ENCODE peak calls at places on chromosomes 3 and 15, in four cellular contexts. T is Calu3, L is AG04450, W is iris pigment epithelial cell. S is an unnamed sample.

GRCh38 chr3:196684548-196685407 is 27.3 kb downstream of the CEP19 start:
- DNase-seq in T (peak), L (peak), W (peak), S (peak)

GRCh38 chr3:62229201-62229600 is 144.1 kb downstream of the FEZF2 start:
- DNase-seq in T (no peak), L (no peak), W (no peak), S (no peak)

GRCh38 chr3:140014831-140015495 is 80.0 kb downstream of the CLSTN2 start:
- DNase-seq in T (no peak), L (no peak), W (no peak), S (no peak)

GRCh38 chr3:141431411-141432378 is 55.1 kb upstream of the RASA2 start:
- DNase-seq in T (no peak), L (no peak), W (no peak), S (peak)

GRCh38 chr3:148036331-148036881 is 627.2 kb downstream of the ZIC1 start:
- DNase-seq in T (no peak), L (no peak), W (peak), S (no peak)

GRCh38 chr15:90585863-90586262 is 56.1 kb downstream of the CRTC3 start:
- DNase-seq in T (no peak), L (no peak), W (peak), S (no peak)

GRCh38 chr3:74447221-74447620 is 167.2 kb downstream of the CNTN3 start:
- DNase-seq in T (no peak), L (no peak), W (no peak), S (no peak)

GRCh38 chr3:25144430-25144829 is 283.6 kb upstream of the RARB start:
- DNase-seq in T (no peak), L (no peak), W (no peak), S (no peak)

GRCh38 chr3:45907769-45908705 is 21.7 kb downstream of the CCR9 start:
- DNase-seq in T (no peak), L (peak), W (peak), S (no peak)

GRCh38 chr15:26721231-26721630 is 51.6 kb downstream of the GABRB3 start:
- DNase-seq in T (no peak), L (no peak), W (no peak), S (no peak)

GRCh38 chr3:43689166-43689565 is 1.6 kb upstream of the ABHD5 start:
- DNase-seq in T (no peak), L (no peak), W (no peak), S (no peak)

GRCh38 chr3:197380786-197381185 is 82.4 kb upstream of the DLG1 start:
- DNase-seq in T (no peak), L (no peak), W (no peak), S (no peak)

GRCh38 chr3:150544726-150545125 is 1.6 kb downstream of the SERP1 start:
- DNase-seq in T (no peak), L (no peak), W (peak), S (no peak)

GRCh38 chr3:186668426-186668825 is 2.6 kb downstream of the HRG start:
- DNase-seq in T (no peak), L (no peak), W (no peak), S (no peak)

GRCh38 chr3:8622873-8623725 is 21.5 kb downstream of the SSUH2 start:
- DNase-seq in T (peak), L (peak), W (peak), S (peak)

GRCh38 chr3:170027691-170028102 is 10.1 kb upstream of the GPR160 start:
- DNase-seq in T (no peak), L (no peak), W (no peak), S (no peak)